ENCODE peak calls at places on chromosomes 16 and 17, in six cellular contexts. Z, I, A, Q, C and P are unnamed samples.

GRCh38 chr16:30785126-30786106 is 1.6 kb downstream of the ZNF629 start:
- DNase-seq in A (no peak), C (no peak), Z (no peak), I (no peak), Q (no peak), P (no peak)

GRCh38 chr16:19555938-19556778 is 655 bp downstream of the VPS35L start:
- DNase-seq in Z (no peak), I (peak), C (no peak), Q (no peak), A (no peak), P (peak)

GRCh38 chr16:23821467-23821866 is 14.3 kb upstream of the PRKCB start:
- DNase-seq in I (no peak), Z (no peak), C (no peak), A (no peak), Q (no peak), P (no peak)

GRCh38 chr17:12098568-12098967 is 77.9 kb downstream of the MAP2K4 start:
- DNase-seq in C (no peak), Z (no peak), A (no peak), Q (no peak), I (no peak), P (no peak)

GRCh38 chr16:85502357-85502756 is 110.8 kb upstream of the GSE1 start:
- DNase-seq in Q (no peak), C (no peak), A (no peak), I (no peak), Z (no peak), P (no peak)

GRCh38 chr17:48102700-48103378 is 1.6 kb upstream of the CBX1 start:
- DNase-seq in I (no peak), Q (no peak), A (peak), C (no peak), Z (no peak), P (no peak)

GRCh38 chr16:13083687-13084086 is 182.3 kb downstream of the SHISA9 start:
- DNase-seq in A (no peak), Z (no peak), Q (no peak), I (no peak), C (peak), P (no peak)

GRCh38 chr17:39016193-39017153 is 49.3 kb upstream of the FBXO47 start:
- DNase-seq in Q (no peak), Z (no peak), C (no peak), I (peak), A (no peak), P (no peak)

GRCh38 chr17:62565817-62566216 is 61.7 kb upstream of the MRC2 start:
- DNase-seq in A (no peak), Q (no peak), Z (no peak), C (no peak), I (peak), P (no peak)

GRCh38 chr16:35134471-35134870 is 1675.1 kb downstream of the TP53TG3F start:
- DNase-seq in Q (no peak), I (no peak), Z (no peak), C (no peak), A (no peak), P (no peak)